ENCODE peak calls at places on chromosomes 7 and 10, in six cellular contexts. U is iris pigment epithelial cell; M is left lobe of liver; W is left ventricle myocardium superior; E is H7; S is central memory CD8-positive, alpha-beta T cell. B is an unnamed sample.

GRCh38 chr10:11515596-11516418 is 95.6 kb downstream of the USP6NL start:
- DNase-seq in U (peak; percentile 70), S (peak; percentile 14), W (no peak), E (peak; percentile 26), M (no peak), B (no peak)

GRCh38 chr10:95628786-95629185 is 27.7 kb downstream of the ALDH18A1 start:
- DNase-seq in E (no peak), U (peak; percentile 9), W (no peak), M (no peak), S (no peak), B (no peak)

GRCh38 chr7:77570330-77571011 is 33.4 kb downstream of the PTPN12 start:
- DNase-seq in W (no peak), U (peak; percentile 81), M (no peak), S (no peak), E (no peak), B (no peak)

GRCh38 chr7:16170671-16171070 is 250.7 kb downstream of the CRPPA start:
- DNase-seq in S (no peak), W (peak; percentile 15), E (no peak), U (no peak), M (no peak), B (no peak)

GRCh38 chr7:18508441-18509427 is 13.2 kb downstream of the HDAC9 start:
- DNase-seq in W (no peak), S (no peak), U (peak; percentile 96), M (no peak), E (peak; percentile 13), B (no peak)

GRCh38 chr10:43202224-43202656 is 64.0 kb downstream of the CSGALNACT2 start:
- DNase-seq in S (peak; percentile 32), E (peak; percentile 89), W (peak; percentile 51), M (peak; percentile 42), U (peak; percentile 20), B (peak; percentile 70)

GRCh38 chr7:150450491-150450992 is at the start of gene GIMAP8:
- DNase-seq in U (no peak), M (peak; percentile 62), W (peak; percentile 84), E (peak; percentile 46), S (peak; percentile 44), B (no peak)

GRCh38 chr7:22726345-22726848 is 603 bp upstream of the IL6 start:
- DNase-seq in S (no peak), U (peak; percentile 88), W (no peak), E (peak; percentile 44), M (no peak), B (no peak)

GRCh38 chr7:50331564-50332208 is 27.2 kb downstream of the IKZF1 start:
- DNase-seq in E (no peak), W (no peak), M (no peak), S (no peak), U (no peak), B (no peak)

GRCh38 chr7:2047272-2047581 is 185.5 kb downstream of the MAD1L1 start:
- DNase-seq in S (no peak), E (no peak), W (no peak), M (no peak), U (no peak), B (no peak)

GRCh38 chr7:66224171-66224773 is 19.1 kb downstream of the TPST1 start:
- DNase-seq in S (no peak), U (no peak), E (no peak), M (peak; percentile 63), W (no peak), B (no peak)

GRCh38 chr7:148588168-148588890 is 2.2 kb upstream of the C7orf33 start:
- DNase-seq in S (no peak), U (no peak), M (no peak), W (no peak), E (no peak), B (no peak)